ENCODE peak calls at places on chromosomes 5 and 9, in four cellular contexts. C is WTC11, G is H1, L is K562. J is an unnamed sample.

GRCh38 chr5:113036826-113037225 is 60.2 kb downstream of the DCP2 start:
- DNase-seq in C (no peak), G (no peak), L (no peak), J (no peak)

GRCh38 chr9:21933865-21934264 is 60.3 kb downstream of the CDKN2A start:
- DNase-seq in C (no peak), G (no peak), L (no peak), J (no peak)

GRCh38 chr9:110015759-110016158 is 192.2 kb downstream of the C9orf152 start:
- DNase-seq in C (no peak), G (no peak), L (no peak), J (no peak)

GRCh38 chr9:125683486-125683885 is 23.5 kb downstream of the MAPKAP1 start:
- DNase-seq in C (no peak), G (no peak), L (no peak), J (no peak)

GRCh38 chr5:134113908-134114875 is at the start of gene TCF7:
- DNase-seq in C (peak), G (peak), L (peak), J (peak)

GRCh38 chr5:145980257-145980656 is 43.9 kb downstream of the SH3RF2 start:
- DNase-seq in C (no peak), G (no peak), L (no peak), J (no peak)

GRCh38 chr5:125485003-125485641 is 738.7 kb upstream of the ZNF608 start:
- DNase-seq in C (no peak), G (no peak), L (no peak), J (peak)

GRCh38 chr9:135944444-135945252 is 16.5 kb downstream of the UBAC1 start:
- DNase-seq in C (no peak), G (no peak), L (no peak), J (no peak)

GRCh38 chr9:84600739-84601138 is 68.8 kb upstream of the NTRK2 start:
- DNase-seq in C (no peak), G (no peak), L (no peak), J (no peak)

GRCh38 chr9:94443039-94443722 is 111.7 kb upstream of the PCAT7 start:
- DNase-seq in C (no peak), G (no peak), L (no peak), J (no peak)

GRCh38 chr5:96516631-96517071 is 83.6 kb upstream of the PCSK1 start:
- DNase-seq in C (no peak), G (no peak), L (no peak), J (no peak)

GRCh38 chr9:2816476-2817141 is 27.3 kb downstream of the PUM3 start:
- DNase-seq in C (no peak), G (no peak), L (no peak), J (no peak)

GRCh38 chr5:141547488-141547887 is 58.6 kb downstream of the PCDHGC5 start:
- DNase-seq in C (no peak), G (no peak), L (no peak), J (no peak)

GRCh38 chr9:128742401-128742800 is 18.5 kb upstream of the ZDHHC12 start:
- DNase-seq in C (peak), G (no peak), L (no peak), J (no peak)

GRCh38 chr5:126446498-126447224 is 23.5 kb downstream of the GRAMD2B start:
- DNase-seq in C (no peak), G (no peak), L (no peak), J (no peak)

GRCh38 chr9:124001445-124001799 is 10.1 kb upstream of the LHX2 start:
- DNase-seq in C (no peak), G (no peak), L (no peak), J (no peak)

GRCh38 chr5:149367249-149367971 is 9.6 kb downstream of the PCYOX1L start:
- DNase-seq in C (peak), G (peak), L (peak), J (peak)

GRCh38 chr5:10030219-10030831 is 219.4 kb downstream of the ATPSCKMT start:
- DNase-seq in C (peak), G (peak), L (no peak), J (no peak)

GRCh38 chr9:115604831-115605483 is 487.0 kb upstream of the TNC start:
- DNase-seq in C (no peak), G (no peak), L (no peak), J (no peak)

GRCh38 chr9:34628656-34629491 is at the start of gene ARID3C:
- DNase-seq in C (peak), G (peak), L (peak), J (peak)

GRCh38 chr9:74810200-74810599 is 77.5 kb downstream of the TRPM6 start:
- DNase-seq in C (no peak), G (no peak), L (no peak), J (no peak)

GRCh38 chr5:154567155-154567554 is 89.1 kb upstream of the HAND1 start:
- DNase-seq in C (no peak), G (no peak), L (no peak), J (no peak)

GRCh38 chr5:94674841-94675382 is 56.4 kb downstream of the SLF1 start:
- DNase-seq in C (no peak), G (no peak), L (no peak), J (no peak)

GRCh38 chr5:9108156-9108555 is 437.7 kb downstream of the SEMA5A start:
- DNase-seq in C (no peak), G (no peak), L (no peak), J (peak)

GRCh38 chr5:60801406-60802090 is 42.5 kb downstream of the ELOVL7 start:
- DNase-seq in C (no peak), G (no peak), L (no peak), J (no peak)

GRCh38 chr5:136123236-136123768 is 9.3 kb upstream of the SMAD5 start:
- DNase-seq in C (no peak), G (no peak), L (no peak), J (no peak)

GRCh38 chr5:122078116-122078865 is at the start of gene LOX:
- DNase-seq in C (peak), G (peak), L (no peak), J (peak)

GRCh38 chr5:126449751-126450271 is 26.6 kb downstream of the GRAMD2B start:
- DNase-seq in C (no peak), G (no peak), L (no peak), J (no peak)

GRCh38 chr9:111661802-111662491 is 542 bp downstream of the GNG10 start:
- DNase-seq in C (peak), G (peak), L (peak), J (peak)

GRCh38 chr9:137156567-137157375 is 13.1 kb downstream of the LRRC26 start:
- DNase-seq in C (peak), G (peak), L (peak), J (peak)

DNA sequence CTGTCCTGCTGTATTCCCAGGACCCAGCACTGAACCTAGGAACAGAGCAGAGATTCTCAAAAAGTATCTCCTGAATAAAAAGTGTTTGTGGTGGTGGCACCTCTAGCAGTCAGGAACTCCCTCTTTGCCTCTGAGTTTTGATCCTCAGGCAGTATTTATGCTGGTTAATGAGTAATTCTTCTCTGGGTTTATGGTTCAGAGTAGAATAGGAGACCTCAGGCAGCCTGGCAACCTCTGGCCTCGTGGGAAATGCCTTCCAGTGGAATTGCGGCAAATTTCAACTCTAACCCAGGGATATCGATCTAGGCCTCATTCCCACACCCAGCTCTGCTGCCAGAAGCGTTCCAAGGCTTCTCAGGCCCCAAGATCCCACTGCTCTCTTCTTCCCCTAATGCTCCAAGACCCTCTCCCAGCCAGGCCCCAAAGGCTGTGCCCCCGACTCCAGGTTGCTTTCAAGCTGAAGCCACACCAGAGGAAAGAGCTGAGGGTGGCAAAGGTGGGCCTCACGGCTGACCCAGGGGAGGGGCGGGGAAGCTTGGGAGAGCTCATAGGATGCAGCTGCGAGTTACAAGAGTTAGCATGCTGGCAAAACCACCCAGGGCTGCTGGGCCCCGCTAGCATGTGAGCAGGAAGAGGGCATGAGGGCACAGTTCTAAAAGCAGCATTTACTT is 10.9 kb upstream of the HDHD3 start:
- DNase-seq in C (no peak), G (no peak), L (no peak), J (no peak)
- TF ChIP-seq TEAD4 in C (no peak), G (no peak), L (no peak), J (no peak)

GRCh38 chr9:133679466-133680051 is 43.4 kb downstream of the DBH start:
- DNase-seq in C (no peak), G (no peak), L (no peak), J (no peak)

GRCh38 chr9:133676450-133676849 is 40.3 kb downstream of the DBH start:
- DNase-seq in C (no peak), G (no peak), L (no peak), J (no peak)

GRCh38 chr9:133679056-133679455 is 42.9 kb downstream of the DBH start:
- DNase-seq in C (no peak), G (no peak), L (no peak), J (no peak)

GRCh38 chr9:133680250-133680975 is 44.2 kb downstream of the DBH start:
- DNase-seq in C (no peak), G (no peak), L (peak), J (no peak)

GRCh38 chr9:133677126-133678010 is 41.2 kb downstream of the DBH start:
- DNase-seq in C (no peak), G (no peak), L (no peak), J (no peak)
- TF ChIP-seq TEAD4 in C (no peak), G (no peak), L (no peak), J (no peak)

GRCh38 chr5:179862891-179863290 is 4.3 kb upstream of the MRNIP start:
- DNase-seq in C (no peak), G (no peak), L (no peak), J (no peak)

GRCh38 chr5:179866241-179867078 is 7.8 kb upstream of the MRNIP start:
- DNase-seq in C (no peak), G (no peak), L (no peak), J (peak)

GRCh38 chr5:179863449-179864085 is 5.0 kb upstream of the MRNIP start:
- DNase-seq in C (no peak), G (no peak), L (no peak), J (no peak)

GRCh38 chr5:179865471-179866240 is 7.0 kb upstream of the MRNIP start:
- DNase-seq in C (no peak), G (no peak), L (no peak), J (no peak)

GRCh38 chr5:179864686-179865085 is 6.1 kb upstream of the MRNIP start:
- DNase-seq in C (no peak), G (no peak), L (no peak), J (no peak)
- TF ChIP-seq TEAD4 in C (no peak), G (no peak), L (no peak), J (no peak)

GRCh38 chr5:80656425-80656824 is 1.6 kb upstream of the DHFR start:
- DNase-seq in C (no peak), G (no peak), L (peak), J (no peak)
- TF ChIP-seq TEAD4 in C (no peak), G (no peak), L (no peak), J (no peak)

DNA sequence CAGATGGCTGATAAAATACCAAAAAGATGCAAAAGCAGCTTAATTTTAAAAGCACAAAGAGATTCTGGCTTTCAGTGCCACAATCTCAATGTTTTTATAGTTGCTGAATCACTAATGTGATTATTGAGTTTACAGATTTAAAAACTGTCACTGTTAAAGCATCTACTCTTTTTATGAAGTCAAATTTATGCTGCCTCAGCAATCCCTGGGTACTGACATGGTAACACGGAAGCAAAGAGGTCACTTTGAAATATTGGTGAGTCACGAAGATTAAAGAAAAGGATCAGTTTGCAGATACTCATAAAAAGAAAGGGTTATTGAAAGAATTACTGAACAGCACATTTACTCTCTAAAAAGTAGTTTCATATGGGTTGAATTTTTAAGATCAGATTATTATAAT is 39.7 kb upstream of the HMGCS1 start:
- DNase-seq in C (no peak), G (no peak), L (no peak), J (no peak)
- TF ChIP-seq TEAD4 in C (no peak), G (no peak), L (no peak), J (no peak)

GRCh38 chr5:180516440-180516839 is 22.3 kb downstream of the CNOT6 start:
- DNase-seq in C (no peak), G (no peak), L (no peak), J (no peak)
- TF ChIP-seq TEAD4 in C (no peak), G (no peak), L (no peak), J (no peak)

GRCh38 chr9:119167267-119167666 is 202.0 kb downstream of the BRINP1 start:
- DNase-seq in C (no peak), G (no peak), L (no peak), J (no peak)

GRCh38 chr9:119167876-119168275 is 201.4 kb downstream of the BRINP1 start:
- DNase-seq in C (no peak), G (no peak), L (no peak), J (no peak)

GRCh38 chr9:119159386-119159785 is 209.8 kb downstream of the BRINP1 start:
- DNase-seq in C (no peak), G (no peak), L (no peak), J (no peak)

GRCh38 chr9:119160559-119160958 is 208.7 kb downstream of the BRINP1 start:
- DNase-seq in C (no peak), G (no peak), L (no peak), J (no peak)

DNA sequence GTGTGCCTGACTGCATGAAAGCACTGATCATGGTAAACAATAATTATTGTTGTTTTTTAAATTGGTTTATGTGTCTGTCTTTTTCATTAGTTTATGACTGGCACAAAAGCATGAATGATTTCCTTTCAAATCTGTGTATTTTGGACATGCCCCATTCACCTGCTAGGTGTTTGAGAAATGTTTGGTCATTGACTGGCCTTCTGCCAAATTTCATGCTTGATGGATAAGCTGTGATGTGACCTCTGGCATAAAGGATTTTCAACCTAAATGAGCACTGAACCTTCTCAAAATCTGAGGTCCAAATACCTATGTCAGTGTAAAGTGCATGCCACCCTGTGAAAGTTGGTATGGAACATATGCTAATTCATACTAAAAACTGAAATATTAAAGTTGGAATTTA is 204.5 kb downstream of the BRINP1 start:
- DNase-seq in C (no peak), G (no peak), L (no peak), J (no peak)
- TF ChIP-seq TEAD4 in C (no peak), G (no peak), L (no peak), J (no peak)

GRCh38 chr5:148085934-148086333 is 22.2 kb downstream of the SPINK5 start:
- DNase-seq in C (no peak), G (no peak), L (no peak), J (no peak)
- TF ChIP-seq TEAD4 in C (no peak), G (no peak), L (no peak), J (no peak)

GRCh38 chr9:132241840-132242620 is 80.2 kb downstream of the NTNG2 start:
- DNase-seq in C (no peak), G (no peak), L (peak), J (peak)

GRCh38 chr9:132244582-132245455 is 83.0 kb downstream of the NTNG2 start:
- DNase-seq in C (no peak), G (no peak), L (no peak), J (no peak)

GRCh38 chr9:132242621-132243155 is 80.8 kb downstream of the NTNG2 start:
- DNase-seq in C (no peak), G (peak), L (no peak), J (no peak)

GRCh38 chr9:132241483-132241839 is 79.6 kb downstream of the NTNG2 start:
- DNase-seq in C (no peak), G (no peak), L (no peak), J (no peak)

GRCh38 chr9:132243156-132244074 is 81.6 kb downstream of the NTNG2 start:
- DNase-seq in C (no peak), G (no peak), L (no peak), J (no peak)
- TF ChIP-seq TEAD4 in C (no peak), G (no peak), L (no peak), J (no peak)